ENCODE peak calls at places on chromosome 6, in four cellular contexts. P is GM12878, T is K562, G is GM12891. Q is an unnamed sample.

GRCh38 chr6:34154668-34155447 is 9.0 kb upstream of the GRM4 start:
- DNase-seq in P (no peak), T (peak), G (peak), Q (peak)

GRCh38 chr6:16182428-16182827 is 53.5 kb downstream of the MYLIP start:
- DNase-seq in P (no peak), T (no peak), G (no peak), Q (no peak)

GRCh38 chr6:41939848-41940758 is 1.5 kb downstream of the CCND3 start:
- DNase-seq in P (no peak), T (peak), G (no peak), Q (peak)

GRCh38 chr6:84897874-84898635 is 133.7 kb upstream of the TBX18 start:
- DNase-seq in P (no peak), T (no peak), G (no peak), Q (no peak)

GRCh38 chr6:134080171-134080795 is 27.9 kb upstream of the SLC2A12 start:
- DNase-seq in P (no peak), T (no peak), G (no peak), Q (no peak)

GRCh38 chr6:123904228-123904627 is 100.6 kb downstream of the NKAIN2 start:
- DNase-seq in P (no peak), T (no peak), G (no peak), Q (no peak)

GRCh38 chr6:61886608-61887259 is 399.3 kb downstream of the KHDRBS2 start:
- DNase-seq in P (no peak), T (no peak), G (no peak), Q (no peak)

GRCh38 chr6:134317471-134318131 is at the start of gene SGK1:
- DNase-seq in P (no peak), T (no peak), G (no peak), Q (no peak)

GRCh38 chr6:45655630-45656422 is 278.1 kb upstream of the SUPT3H start:
- DNase-seq in P (no peak), T (no peak), G (no peak), Q (no peak)

GRCh38 chr6:116060572-116061283 is at the start of gene FRK:
- DNase-seq in P (no peak), T (no peak), G (no peak), Q (no peak)

GRCh38 chr6:4599924-4600323 is 176.3 kb upstream of the CDYL start:
- DNase-seq in P (no peak), T (no peak), G (no peak), Q (no peak)

GRCh38 chr6:11357285-11357684 is 124.8 kb upstream of the NEDD9 start:
- DNase-seq in P (no peak), T (no peak), G (no peak), Q (no peak)

GRCh38 chr6:106870069-106870468 is 104.5 kb downstream of the CD24 start:
- DNase-seq in P (no peak), T (no peak), G (no peak), Q (no peak)

GRCh38 chr6:33424855-33425667 is 5.2 kb downstream of the SYNGAP1 start:
- DNase-seq in P (no peak), T (peak), G (no peak), Q (no peak)

GRCh38 chr6:116536216-116536621 is 9.3 kb downstream of the TRAPPC3L start:
- DNase-seq in P (no peak), T (peak), G (no peak), Q (peak)

GRCh38 chr6:25417206-25417605 is 138.0 kb downstream of the CARMIL1 start:
- DNase-seq in P (no peak), T (no peak), G (no peak), Q (no peak)

GRCh38 chr6:129637340-129638054 is 72.5 kb downstream of the ARHGAP18 start:
- DNase-seq in P (no peak), T (no peak), G (no peak), Q (no peak)

GRCh38 chr6:25404693-25405169 is 125.6 kb downstream of the CARMIL1 start:
- DNase-seq in P (peak), T (no peak), G (no peak), Q (no peak)

GRCh38 chr6:111444794-111445193 is 38.2 kb downstream of the REV3L start:
- DNase-seq in P (no peak), T (no peak), G (no peak), Q (no peak)

GRCh38 chr6:90393232-90393884 is 96.7 kb upstream of the BACH2 start:
- DNase-seq in P (no peak), T (peak), G (no peak), Q (peak)

GRCh38 chr6:131597448-131597847 is 24.4 kb downstream of the ARG1 start:
- DNase-seq in P (no peak), T (no peak), G (no peak), Q (no peak)

GRCh38 chr6:12026833-12027232 is 14.7 kb downstream of the HIVEP1 start:
- DNase-seq in P (no peak), T (no peak), G (no peak), Q (no peak)

GRCh38 chr6:127345521-127345920 is 2.1 kb upstream of the ECHDC1 start:
- DNase-seq in P (no peak), T (no peak), G (no peak), Q (no peak)

GRCh38 chr6:71420693-71421328 is 132.2 kb downstream of the OGFRL1 start:
- DNase-seq in P (no peak), T (no peak), G (no peak), Q (no peak)

GRCh38 chr6:135820340-135820739 is 31.2 kb upstream of the PDE7B start:
- DNase-seq in P (no peak), T (no peak), G (no peak), Q (no peak)

GRCh38 chr6:105798057-105798456 is 288.1 kb upstream of the PRDM1 start:
- DNase-seq in P (no peak), T (no peak), G (no peak), Q (no peak)

GRCh38 chr6:139028242-139028657 is 295 bp upstream of the ABRACL start:
- DNase-seq in P (no peak), T (no peak), G (no peak), Q (no peak)

GRCh38 chr6:139030211-139030530 is 1.6 kb downstream of the ABRACL start:
- DNase-seq in P (no peak), T (no peak), G (no peak), Q (no peak)

GRCh38 chr6:139028658-139029469 is at the start of gene ABRACL:
- DNase-seq in P (peak), T (peak), G (peak), Q (peak)

GRCh38 chr6:139030539-139030938 is 2.0 kb downstream of the ABRACL start:
- DNase-seq in P (peak), T (no peak), G (peak), Q (no peak)

GRCh38 chr6:139029470-139030210 is 1.1 kb downstream of the ABRACL start:
- DNase-seq in P (no peak), T (peak), G (no peak), Q (no peak)
- TF ChIP-seq SPI1 in P (no peak), T (no peak), G (no peak), Q (no peak)

DNA sequence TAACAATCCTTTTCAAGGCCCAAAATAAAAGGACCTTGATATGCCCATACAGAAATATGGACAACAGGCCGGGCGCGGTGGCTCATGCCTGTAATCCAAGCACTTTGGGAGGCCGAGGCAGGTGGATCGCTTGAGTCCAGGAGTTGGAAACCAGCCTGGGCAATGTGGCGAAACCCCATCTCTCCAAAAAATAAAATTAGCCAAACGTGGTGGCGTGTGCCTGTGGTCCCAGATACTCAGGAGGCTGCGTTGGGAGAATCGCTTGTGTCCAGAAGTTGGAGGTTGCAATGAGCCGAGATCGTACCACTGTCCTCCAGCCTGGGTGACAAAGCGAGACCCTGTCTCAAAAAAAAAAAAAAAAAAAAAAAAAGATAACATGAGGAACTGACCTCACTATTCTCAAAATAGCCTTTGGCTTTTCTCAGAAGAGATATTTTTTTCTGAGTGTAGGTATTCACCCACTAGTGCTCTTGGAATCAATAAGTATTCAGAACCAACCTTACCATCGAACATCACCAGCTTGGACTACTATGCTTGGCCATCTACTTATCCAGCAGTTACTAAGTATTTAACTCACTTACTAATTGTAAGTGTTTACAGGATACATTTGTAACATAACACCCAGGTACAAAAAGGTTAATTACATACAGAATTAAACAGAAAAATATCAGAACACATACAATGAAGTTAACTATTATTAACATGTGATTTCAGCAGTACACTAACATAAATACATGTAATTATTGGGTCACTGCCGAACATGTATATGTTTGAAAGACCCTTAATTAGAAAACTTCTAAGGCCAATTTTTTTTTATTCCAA is 99.2 kb downstream of the OR2B2 start:
- DNase-seq in P (no peak), T (no peak), G (no peak), Q (no peak)
- TF ChIP-seq SPI1 in P (no peak), T (no peak), G (no peak), Q (no peak)

GRCh38 chr6:37160922-37161778 is 8.8 kb upstream of the PIM1 start:
- DNase-seq in P (peak), T (no peak), G (no peak), Q (no peak)
- TF ChIP-seq SPI1 in P (no peak), T (no peak), G (no peak), Q (no peak)

GRCh38 chr6:14540859-14541540 is 423.4 kb downstream of the CD83 start:
- DNase-seq in P (no peak), T (no peak), G (no peak), Q (no peak)
- TF ChIP-seq SPI1 in P (no peak), T (no peak), G (no peak), Q (no peak)

DNA sequence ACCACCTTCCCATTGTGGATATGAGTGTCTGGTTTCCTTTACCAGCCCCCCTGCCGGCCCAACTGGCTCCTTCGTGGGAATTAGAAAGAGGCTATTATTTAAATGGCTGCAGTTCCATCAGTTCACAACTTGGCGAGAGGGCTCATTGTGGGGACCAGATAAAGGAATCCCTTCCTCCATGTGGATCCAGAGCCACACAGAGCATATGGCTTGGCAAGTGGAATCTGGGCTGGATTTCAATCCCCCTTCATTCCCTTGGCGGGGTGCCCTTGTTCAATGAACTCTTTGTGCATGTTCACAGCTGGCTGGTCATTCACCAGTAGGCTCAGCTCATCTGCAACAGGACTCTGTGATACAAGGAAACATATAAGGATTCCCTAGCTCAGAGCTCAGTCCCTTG is 140.6 kb downstream of the OPN5 start:
- DNase-seq in P (no peak), T (no peak), G (no peak), Q (no peak)
- TF ChIP-seq SPI1 in P (no peak), T (no peak), G (no peak), Q (no peak)

DNA sequence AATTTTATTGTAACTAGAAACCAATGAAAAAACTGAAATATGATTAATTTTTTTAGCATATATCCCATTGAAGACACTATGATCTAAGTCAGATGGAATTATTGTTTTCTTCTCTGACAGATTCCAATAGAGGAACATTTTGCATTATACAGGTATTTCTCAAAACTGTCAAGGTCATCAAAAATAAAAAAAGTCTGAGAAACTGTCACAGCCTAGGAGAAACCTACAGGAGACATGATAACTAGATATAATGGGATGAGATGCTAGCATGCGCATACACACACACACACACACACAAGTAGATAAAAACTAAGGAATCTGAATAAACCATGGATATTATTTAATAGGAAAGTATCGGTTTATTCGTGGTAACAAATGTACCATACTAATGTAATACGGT is 161.9 kb upstream of the HCRTR2 start:
- DNase-seq in P (no peak), T (no peak), G (no peak), Q (no peak)
- TF ChIP-seq SPI1 in P (no peak), T (no peak), G (no peak), Q (no peak)

GRCh38 chr6:159250633-159251032 is 81.4 kb downstream of the FNDC1 start:
- DNase-seq in P (no peak), T (no peak), G (no peak), Q (no peak)

GRCh38 chr6:159255434-159255951 is 86.3 kb downstream of the FNDC1 start:
- DNase-seq in P (no peak), T (no peak), G (no peak), Q (no peak)

GRCh38 chr6:159254186-159254585 is 85.0 kb downstream of the FNDC1 start:
- DNase-seq in P (no peak), T (no peak), G (no peak), Q (no peak)

GRCh38 chr6:159256128-159256527 is 86.9 kb downstream of the FNDC1 start:
- DNase-seq in P (no peak), T (no peak), G (no peak), Q (no peak)

GRCh38 chr6:159252955-159253508 is 83.8 kb downstream of the FNDC1 start:
- DNase-seq in P (peak), T (peak), G (peak), Q (peak)
- TF ChIP-seq SPI1 in P (no peak), T (no peak), G (no peak), Q (no peak)

GRCh38 chr6:56913276-56914138 is 41.4 kb upstream of the BEND6 start:
- DNase-seq in P (no peak), T (no peak), G (no peak), Q (no peak)
- TF ChIP-seq SPI1 in P (no peak), T (no peak), G (no peak), Q (no peak)

GRCh38 chr6:6738922-6739717 is 150.6 kb downstream of the LY86 start:
- DNase-seq in P (no peak), T (no peak), G (no peak), Q (no peak)
- TF ChIP-seq SPI1 in P (no peak), T (no peak), G (no peak), Q (no peak)

Q was measured in HL-60.